ENCODE peak calls at places on chromosome 10, in seven cellular contexts. X is BJ, H is GM06990, B is GM10248, J is lower leg skin, Q is body of pancreas, Z is sigmoid colon. P is an unnamed sample.

GRCh38 chr10:82150123-82150900 is 275.3 kb downstream of the NRG3 start:
- DNase-seq in X (no peak), H (no peak), B (peak), J (no peak), Q (peak), Z (no peak), P (peak)

GRCh38 chr10:114766470-114766869 is 55.1 kb upstream of the FHIP2A start:
- DNase-seq in X (no peak), H (no peak), B (no peak), J (no peak), Q (peak), Z (no peak), P (no peak)

GRCh38 chr10:65355141-65355680 is 1570.6 kb upstream of the LRRTM3 start:
- DNase-seq in X (no peak), H (no peak), B (no peak), J (no peak), Q (no peak), Z (no peak), P (no peak)

GRCh38 chr10:77911535-77912123 is 14.9 kb downstream of the DLG5 start:
- DNase-seq in X (no peak), H (no peak), B (no peak), J (no peak), Q (no peak), Z (no peak), P (no peak)

GRCh38 chr10:79376078-79376628 is 28.9 kb downstream of the PPIF start:
- DNase-seq in X (no peak), H (no peak), B (no peak), J (peak), Q (no peak), Z (peak), P (no peak)

GRCh38 chr10:22252801-22253577 is 35.2 kb upstream of the EBLN1 start:
- DNase-seq in X (no peak), H (peak), B (peak), J (peak), Q (peak), Z (peak), P (peak)

GRCh38 chr10:37535459-37536246 is 321.8 kb downstream of the ZNF248 start:
- DNase-seq in X (no peak), H (no peak), B (no peak), J (no peak), Q (no peak), Z (no peak), P (no peak)

GRCh38 chr10:94299417-94299816 is 63.3 kb downstream of the NOC3L start:
- DNase-seq in X (no peak), H (no peak), B (no peak), J (no peak), Q (no peak), Z (no peak), P (peak)

GRCh38 chr10:121596668-121597503 is 1.4 kb downstream of the FGFR2 start:
- DNase-seq in X (no peak), H (no peak), B (no peak), J (peak), Q (peak), Z (peak), P (no peak)

GRCh38 chr10:106947643-106948042 is 216.9 kb downstream of the SORCS1 start:
- DNase-seq in X (no peak), H (no peak), B (no peak), J (no peak), Q (no peak), Z (no peak), P (no peak)

GRCh38 chr10:43863859-43864591 is 215.3 kb upstream of the ZNF32 start:
- DNase-seq in X (peak), H (no peak), B (no peak), J (peak), Q (peak), Z (no peak), P (no peak)

GRCh38 chr10:103441206-103441605 is 11.0 kb downstream of the CALHM2 start:
- DNase-seq in X (no peak), H (no peak), B (no peak), J (no peak), Q (no peak), Z (no peak), P (no peak)

GRCh38 chr10:105807930-105808587 is 1167.0 kb downstream of the SORCS3 start:
- DNase-seq in X (no peak), H (no peak), B (no peak), J (no peak), Q (no peak), Z (no peak), P (no peak)

GRCh38 chr10:33263453-33263852 is 71.0 kb downstream of the NRP1 start:
- DNase-seq in X (no peak), H (no peak), B (no peak), J (no peak), Q (no peak), Z (no peak), P (no peak)

GRCh38 chr10:42934351-42934811 is 142.5 kb upstream of the RET start:
- DNase-seq in X (no peak), H (no peak), B (no peak), J (peak), Q (no peak), Z (peak), P (no peak)

GRCh38 chr10:43904301-43904700 is 255.6 kb upstream of the ZNF32 start:
- DNase-seq in X (no peak), H (no peak), B (no peak), J (peak), Q (no peak), Z (no peak), P (no peak)

GRCh38 chr10:24820616-24821015 is 96.9 kb upstream of the ARHGAP21 start:
- DNase-seq in X (no peak), H (no peak), B (no peak), J (no peak), Q (no peak), Z (no peak), P (no peak)

GRCh38 chr10:96995851-96996250 is 163.8 kb downstream of the LCOR start:
- DNase-seq in X (no peak), H (no peak), B (no peak), J (no peak), Q (no peak), Z (no peak), P (no peak)

GRCh38 chr10:126331101-126331500 is 57.2 kb downstream of the ADAM12 start:
- DNase-seq in X (peak), H (no peak), B (no peak), J (no peak), Q (no peak), Z (no peak), P (no peak)

GRCh38 chr10:130820880-130821482 is 490.5 kb downstream of the TCERG1L start:
- DNase-seq in X (no peak), H (no peak), B (no peak), J (peak), Q (no peak), Z (no peak), P (no peak)

GRCh38 chr10:14712991-14713422 is 61.7 kb downstream of the FAM107B start:
- DNase-seq in X (no peak), H (no peak), B (no peak), J (no peak), Q (no peak), Z (no peak), P (no peak)

GRCh38 chr10:68992721-68993440 is 4.3 kb downstream of the KIFBP start:
- DNase-seq in X (peak), H (no peak), B (no peak), J (no peak), Q (peak), Z (peak), P (no peak)

GRCh38 chr10:6052247-6053221 is 9.6 kb downstream of the IL2RA start:
- DNase-seq in X (no peak), H (peak), B (no peak), J (peak), Q (no peak), Z (peak), P (peak)

GRCh38 chr10:130804281-130804680 is 507.2 kb downstream of the TCERG1L start:
- DNase-seq in X (no peak), H (no peak), B (no peak), J (peak), Q (no peak), Z (no peak), P (no peak)

GRCh38 chr10:598415-599170 is 90.9 kb downstream of the DIP2C start:
- DNase-seq in X (peak), H (no peak), B (no peak), J (peak), Q (no peak), Z (no peak), P (no peak)

GRCh38 chr10:3895045-3895609 is 110.1 kb upstream of the KLF6 start:
- DNase-seq in X (no peak), H (no peak), B (no peak), J (no peak), Q (no peak), Z (no peak), P (no peak)

GRCh38 chr10:110016037-110016436 is 8.3 kb downstream of the ADD3 start:
- DNase-seq in X (no peak), H (no peak), B (no peak), J (no peak), Q (peak), Z (no peak), P (no peak)

GRCh38 chr10:4242561-4243035 is 457.6 kb upstream of the KLF6 start:
- DNase-seq in X (peak), H (no peak), B (no peak), J (no peak), Q (peak), Z (peak), P (no peak)

GRCh38 chr10:19658131-19658530 is 158.1 kb upstream of the PLXDC2 start:
- DNase-seq in X (no peak), H (no peak), B (no peak), J (no peak), Q (no peak), Z (no peak), P (no peak)

GRCh38 chr10:3776796-3777571 is 8.0 kb downstream of the KLF6 start:
- DNase-seq in X (no peak), H (no peak), B (no peak), J (no peak), Q (peak), Z (peak), P (peak)

GRCh38 chr10:110353244-110354119 is 48.8 kb upstream of the SMNDC1 start:
- DNase-seq in X (peak), H (no peak), B (no peak), J (no peak), Q (no peak), Z (no peak), P (peak)

GRCh38 chr10:126135177-126135576 is 238.8 kb downstream of the FANK1 start:
- DNase-seq in X (no peak), H (no peak), B (no peak), J (no peak), Q (no peak), Z (no peak), P (no peak)

GRCh38 chr10:15035385-15036301 is 8.1 kb upstream of the OLAH start:
- DNase-seq in X (no peak), H (no peak), B (no peak), J (no peak), Q (peak), Z (no peak), P (peak)

GRCh38 chr10:98267894-98268693 is at the start of gene LOXL4:
- DNase-seq in X (no peak), H (no peak), B (peak), J (peak), Q (no peak), Z (peak), P (peak)

GRCh38 chr10:80429521-80429966 is 21.2 kb downstream of the PRXL2A start:
- DNase-seq in X (no peak), H (no peak), B (no peak), J (no peak), Q (peak), Z (no peak), P (no peak)

GRCh38 chr10:57849726-57850357 is 417.9 kb downstream of the IPMK start:
- DNase-seq in X (no peak), H (no peak), B (no peak), J (no peak), Q (no peak), Z (no peak), P (no peak)

GRCh38 chr10:29715296-29715695 is 80.5 kb upstream of the SVIL start:
- DNase-seq in X (no peak), H (no peak), B (no peak), J (no peak), Q (no peak), Z (no peak), P (no peak)

GRCh38 chr10:121613456-121613855 is 15.2 kb upstream of the FGFR2 start:
- DNase-seq in X (no peak), H (no peak), B (no peak), J (no peak), Q (no peak), Z (peak), P (no peak)

GRCh38 chr10:131874991-131875451 is 25.8 kb upstream of the PPP2R2D start:
- DNase-seq in X (peak), H (peak), B (peak), J (peak), Q (peak), Z (peak), P (peak)

GRCh38 chr10:133124357-133125211 is 35.4 kb upstream of the KNDC1 start:
- DNase-seq in X (no peak), H (peak), B (no peak), J (no peak), Q (peak), Z (no peak), P (peak)
- TF ChIP-seq CTCF in X (peak), H (no peak), B (peak), J (no peak), Q (peak), Z (peak), P (peak)

DNA sequence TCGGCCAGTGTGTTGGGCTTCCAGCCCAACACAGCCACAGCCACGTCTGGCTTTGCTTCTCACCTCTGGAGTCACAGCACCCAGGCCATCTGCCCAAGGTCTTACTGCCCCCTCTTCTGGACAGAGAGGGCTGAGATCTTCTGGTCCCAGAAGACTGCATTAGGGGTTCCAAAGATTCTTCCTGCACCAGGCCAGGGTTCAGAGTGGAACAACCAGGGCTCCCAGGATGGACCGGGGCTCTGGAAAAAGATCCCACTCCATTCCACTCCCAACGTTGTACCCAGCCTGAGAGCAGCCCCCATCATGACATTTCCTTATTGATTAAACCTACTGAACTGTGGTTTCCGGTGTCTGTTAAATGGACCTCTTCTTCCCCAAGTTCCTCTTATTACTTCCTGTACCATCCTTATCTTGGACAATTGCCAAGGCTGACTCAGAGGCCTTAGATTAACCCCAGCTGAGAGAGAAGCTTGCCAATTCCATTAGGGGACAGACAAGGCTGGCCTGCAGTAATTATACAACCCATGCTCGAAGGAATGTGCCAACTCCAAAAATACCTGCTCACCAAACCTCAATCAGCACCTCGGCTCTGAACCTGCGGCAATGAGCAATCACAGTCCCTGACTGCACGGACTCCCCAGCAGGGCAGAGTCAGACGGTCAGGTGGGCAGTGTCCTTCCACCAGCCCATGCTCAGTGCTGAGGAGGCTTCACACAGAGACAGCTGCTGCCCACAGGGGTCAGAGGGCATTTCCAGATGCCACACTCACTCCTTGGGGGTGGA is 47.9 kb upstream of the NPFFR1 start:
- DNase-seq in X (peak), H (peak), B (peak), J (no peak), Q (peak), Z (peak), P (peak)
- TF ChIP-seq CTCF in X (peak), H (peak), B (peak), J (no peak), Q (peak), Z (no peak), P (no peak)

GRCh38 chr10:124875596-124875995 is 66.3 kb upstream of the ZRANB1 start:
- DNase-seq in X (peak), H (no peak), B (no peak), J (no peak), Q (no peak), Z (no peak), P (no peak)
- TF ChIP-seq CTCF in X (peak), H (no peak), B (no peak), J (no peak), Q (no peak), Z (no peak), P (no peak)

DNA sequence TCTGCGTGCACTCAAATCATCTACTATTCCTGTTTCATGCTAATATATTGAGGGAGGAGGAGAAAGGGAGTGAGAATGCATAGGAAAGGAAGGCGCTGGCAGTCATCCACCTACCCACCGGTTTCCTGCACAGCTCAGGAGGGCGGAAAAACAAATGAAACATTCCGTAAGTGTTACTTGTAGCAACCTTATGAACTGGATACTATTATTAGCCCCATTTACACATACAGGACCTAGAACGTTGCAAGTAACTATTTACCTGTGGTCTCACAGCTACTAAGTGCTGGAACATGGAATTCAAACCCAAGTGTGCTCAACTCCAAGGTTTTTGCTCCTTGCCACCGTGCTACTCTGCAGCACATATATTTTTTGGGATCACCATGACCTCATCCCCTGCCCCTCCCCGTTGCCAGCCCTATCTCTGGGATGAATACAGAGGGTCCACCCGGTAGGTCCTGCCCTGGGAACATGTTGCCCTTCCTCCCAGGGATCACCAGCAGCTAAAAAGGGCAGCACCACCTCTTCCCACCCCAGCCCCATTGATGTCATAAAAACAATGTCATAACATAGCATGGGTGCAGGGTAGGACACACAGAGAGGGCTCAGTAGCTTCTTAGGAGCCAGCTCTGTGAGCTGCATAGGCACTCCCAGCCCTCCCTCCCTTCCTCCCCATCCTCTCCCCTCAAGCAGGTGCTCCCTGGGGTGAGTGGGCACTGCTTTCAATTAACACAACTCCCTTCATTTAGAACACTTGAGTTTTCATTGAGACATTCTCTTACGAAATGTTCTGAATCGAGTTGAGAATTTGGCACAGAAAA is 16.9 kb downstream of the GFRA1 start:
- DNase-seq in X (no peak), H (no peak), B (no peak), J (no peak), Q (no peak), Z (no peak), P (no peak)
- TF ChIP-seq CTCF in X (no peak), H (no peak), B (no peak), J (no peak), Q (no peak), Z (no peak), P (no peak)

GRCh38 chr10:124518366-124518765 is 56.7 kb downstream of the LHPP start:
- DNase-seq in X (no peak), H (no peak), B (no peak), J (no peak), Q (no peak), Z (peak), P (no peak)

GRCh38 chr10:124522903-124523260 is 61.3 kb downstream of the LHPP start:
- DNase-seq in X (no peak), H (no peak), B (no peak), J (no peak), Q (peak), Z (peak), P (no peak)

GRCh38 chr10:124521429-124521871 is 59.8 kb downstream of the LHPP start:
- DNase-seq in X (no peak), H (no peak), B (no peak), J (no peak), Q (peak), Z (peak), P (no peak)

GRCh38 chr10:124522131-124522902 is 60.7 kb downstream of the LHPP start:
- DNase-seq in X (no peak), H (no peak), B (no peak), J (no peak), Q (no peak), Z (peak), P (no peak)

GRCh38 chr10:124520553-124521428 is 59.2 kb downstream of the LHPP start:
- DNase-seq in X (no peak), H (no peak), B (no peak), J (no peak), Q (no peak), Z (peak), P (no peak)
- TF ChIP-seq CTCF in X (no peak), H (no peak), B (no peak), J (no peak), Q (no peak), Z (no peak), P (no peak)

GRCh38 chr10:12349628-12350166 is 350 bp downstream of the CAMK1D start:
- DNase-seq in X (no peak), H (no peak), B (no peak), J (no peak), Q (no peak), Z (peak), P (no peak)

GRCh38 chr10:12351447-12351846 is 2.1 kb downstream of the CAMK1D start:
- DNase-seq in X (no peak), H (no peak), B (no peak), J (peak), Q (no peak), Z (peak), P (peak)

GRCh38 chr10:12348870-12349627 is at the start of gene CAMK1D:
- DNase-seq in X (no peak), H (peak), B (peak), J (peak), Q (peak), Z (peak), P (peak)

GRCh38 chr10:12350925-12351324 is 1.6 kb downstream of the CAMK1D start:
- DNase-seq in X (no peak), H (no peak), B (no peak), J (no peak), Q (no peak), Z (no peak), P (peak)

DNA sequence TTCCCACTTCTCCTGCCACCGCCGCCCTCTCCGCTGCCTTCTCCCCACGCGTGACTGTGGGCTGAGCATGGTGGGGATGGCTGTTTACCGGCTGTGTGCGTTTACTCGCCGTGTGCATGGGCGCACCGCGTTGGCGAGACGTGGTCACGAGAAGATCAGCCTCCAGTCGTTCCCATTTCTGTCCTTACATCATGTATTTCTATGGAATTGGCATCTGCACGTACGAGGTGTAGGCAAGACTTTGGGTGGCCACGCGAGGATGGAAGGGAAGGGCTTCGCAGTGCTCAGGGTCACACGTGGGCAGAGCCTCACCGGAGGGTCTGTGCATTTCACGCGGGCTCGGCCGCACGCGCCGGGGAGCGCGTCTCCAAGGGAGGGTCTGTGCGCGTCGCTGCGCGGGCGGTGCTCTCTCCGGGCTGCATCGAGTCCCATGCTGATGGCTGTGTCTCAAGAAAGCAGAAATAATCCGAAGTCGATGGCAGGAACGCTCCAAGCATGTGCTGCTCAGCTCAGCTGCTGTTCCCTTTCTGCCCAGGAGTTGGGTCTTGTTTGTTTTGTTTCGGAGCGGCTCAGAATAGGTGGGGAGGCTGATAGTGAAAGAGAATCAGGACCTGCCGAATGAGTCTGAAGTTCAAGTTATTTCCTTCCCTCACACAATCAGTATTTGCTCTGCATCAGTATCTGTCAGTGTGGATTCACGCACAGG is 973 bp downstream of the CAMK1D start:
- DNase-seq in X (no peak), H (peak), B (peak), J (peak), Q (peak), Z (peak), P (peak)
- TF ChIP-seq CTCF in X (no peak), H (no peak), B (no peak), J (no peak), Q (peak), Z (no peak), P (no peak)

GRCh38 chr10:30810416-30810815 is 180.9 kb upstream of the LYZL2 start:
- DNase-seq in X (no peak), H (no peak), B (no peak), J (no peak), Q (no peak), Z (no peak), P (no peak)
- TF ChIP-seq CTCF in X (no peak), H (no peak), B (no peak), J (no peak), Q (no peak), Z (no peak), P (no peak)

P was measured in activated CD8-positive, alpha-beta T cell treated with anti-CD3 and anti-CD28 coated beads for 36 hours.